ENCODE peak calls at places on chromosomes 11 and 22, in seven cellular contexts. K is neuronal stem cell, E is H1, D is IMR-90, H is mesendoderm, Z is mesenchymal stem cell, M is trophoblast cell. R is an unnamed sample.

GRCh38 chr11:104772806-104773241 is 125.4 kb downstream of the CASP12 start:
- DNase-seq in Z (peak), D (peak), H (no peak), K (no peak), M (peak), E (no peak), R (no peak)

GRCh38 chr22:40671369-40671768 is 7.9 kb upstream of the MCHR1 start:
- DNase-seq in Z (no peak), H (no peak), M (no peak), E (no peak), D (no peak), K (no peak), R (no peak)

GRCh38 chr11:114135737-114136151 is 76.2 kb downstream of the ZBTB16 start:
- DNase-seq in M (peak), H (peak), K (no peak), Z (peak), D (no peak), E (peak), R (peak)

GRCh38 chr22:25736378-25737011 is 5.5 kb upstream of the MYO18B start:
- DNase-seq in H (no peak), E (no peak), K (no peak), M (no peak), Z (no peak), D (no peak), R (no peak)

GRCh38 chr11:66172146-66172545 is 96.3 kb upstream of the RAB1B start:
- DNase-seq in E (no peak), H (no peak), M (peak), D (peak), K (no peak), Z (peak), R (no peak)

GRCh38 chr11:119844808-119845207 is 115.8 kb upstream of the NECTIN1 start:
- DNase-seq in D (no peak), M (no peak), Z (no peak), H (peak), E (no peak), K (no peak), R (no peak)

GRCh38 chr11:123174196-123175183 is 20.6 kb downstream of the CLMP start:
- DNase-seq in H (peak), M (peak), Z (peak), E (no peak), K (peak), D (peak), R (no peak)

GRCh38 chr11:69553416-69554357 is 72.2 kb downstream of the LINC01488 start:
- DNase-seq in Z (no peak), H (no peak), D (no peak), K (no peak), E (no peak), M (no peak), R (no peak)

GRCh38 chr11:3227568-3228444 is 4.4 kb downstream of the MRGPRE start:
- DNase-seq in K (no peak), D (no peak), Z (no peak), M (no peak), E (no peak), H (no peak), R (peak)

GRCh38 chr11:44785856-44786606 is 59.3 kb downstream of the TSPAN18 start:
- DNase-seq in K (no peak), D (no peak), H (peak), E (no peak), M (no peak), Z (no peak), R (peak)

GRCh38 chr11:6219359-6219758 is 14.0 kb downstream of the C11orf42 start:
- DNase-seq in D (peak), M (no peak), K (no peak), Z (peak), E (no peak), H (peak), R (no peak)

GRCh38 chr22:46917702-46918101 is 155.3 kb downstream of the TBC1D22A start:
- DNase-seq in Z (no peak), D (no peak), K (no peak), H (no peak), E (no peak), M (no peak), R (no peak)

GRCh38 chr11:31828217-31828616 is 17.1 kb upstream of the PAX6 start:
- DNase-seq in K (no peak), H (no peak), Z (no peak), M (no peak), D (no peak), E (no peak), R (no peak)

GRCh38 chr22:40922484-40923303 is 28.5 kb upstream of the RBX1 start:
- DNase-seq in M (no peak), D (peak), H (peak), K (peak), E (no peak), Z (peak), R (no peak)

GRCh38 chr11:61266602-61267001 is 25.6 kb downstream of the PGA5 start:
- DNase-seq in M (no peak), E (no peak), Z (no peak), D (no peak), K (no peak), H (no peak), R (no peak)

GRCh38 chr11:70625921-70626518 is 227.7 kb downstream of the CTTN start:
- DNase-seq in D (no peak), H (peak), Z (no peak), M (no peak), E (no peak), K (no peak), R (no peak)

GRCh38 chr11:67271548-67272284 is 5.4 kb downstream of the GRK2 start:
- DNase-seq in H (no peak), K (no peak), Z (no peak), M (peak), D (no peak), E (no peak), R (no peak)
- H3K4me2 ChIP-seq in H (no peak), K (no peak), Z (no peak), M (no peak), D (no peak), E (peak), R (no peak)

DNA sequence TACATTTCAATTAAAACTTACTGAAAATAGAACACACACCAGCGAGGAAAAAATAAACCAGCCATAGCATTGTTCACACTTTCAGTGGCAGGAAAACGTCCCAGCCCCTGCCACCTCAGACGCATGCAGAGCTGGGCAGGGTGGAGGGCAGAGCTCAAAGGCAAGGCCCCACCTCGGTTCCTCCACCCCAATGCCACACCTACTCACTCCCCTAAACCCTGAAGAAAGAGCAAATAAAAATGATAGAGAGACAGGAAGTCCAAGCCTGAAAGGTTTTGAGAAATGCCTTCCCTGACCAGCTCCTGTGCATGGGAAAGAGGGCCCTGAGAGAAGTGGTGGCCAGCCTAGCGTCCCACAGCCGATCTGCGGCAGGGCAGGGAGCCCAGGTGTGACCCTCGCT is 14.9 kb downstream of the B3GNT6 start:
- DNase-seq in K (no peak), D (no peak), E (no peak), H (no peak), Z (no peak), M (no peak), R (no peak)
- H3K18ac ChIP-seq in K (no peak), D (no peak), E (no peak), H (no peak), Z (no peak), M (no peak), R (no peak)

DNA sequence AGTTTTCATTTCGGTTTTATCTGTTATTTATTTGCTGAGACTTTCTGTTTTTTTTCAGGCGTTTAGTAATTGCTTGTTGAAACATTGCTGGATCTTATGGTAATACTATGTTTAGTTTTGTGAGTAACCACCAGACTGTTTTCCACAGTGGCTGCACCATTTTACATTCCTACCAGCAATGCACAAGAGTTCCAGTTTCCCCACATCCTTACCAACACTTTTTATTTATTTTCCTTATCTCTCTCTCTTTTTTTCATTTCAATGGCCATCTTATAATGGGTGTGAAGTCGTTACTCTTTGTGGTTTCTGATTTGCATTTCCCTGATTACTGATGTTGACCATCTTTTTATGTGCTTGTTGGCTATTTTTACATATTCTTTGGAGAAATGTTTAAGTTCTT is 23.7 kb downstream of the USP47 start:
- DNase-seq in Z (peak), E (no peak), H (no peak), M (no peak), K (no peak), D (no peak), R (no peak)
- H3K4me2 ChIP-seq in Z (no peak), E (peak), H (no peak), M (no peak), K (no peak), D (no peak), R (no peak)

GRCh38 chr11:62908468-62909072 is 12.6 kb downstream of the CHRM1 start:
- DNase-seq in M (no peak), K (no peak), Z (no peak), D (no peak), E (no peak), H (no peak), R (no peak)

GRCh38 chr11:62910141-62910882 is 10.9 kb downstream of the CHRM1 start:
- DNase-seq in D (no peak), M (no peak), Z (no peak), E (no peak), K (no peak), H (no peak), R (no peak)

GRCh38 chr11:62911137-62912130 is 9.7 kb downstream of the CHRM1 start:
- DNase-seq in H (no peak), K (no peak), E (no peak), M (no peak), Z (no peak), D (no peak), R (no peak)

GRCh38 chr11:62912268-62912667 is 8.9 kb downstream of the CHRM1 start:
- DNase-seq in H (no peak), D (no peak), Z (no peak), E (no peak), M (no peak), K (no peak), R (no peak)

DNA sequence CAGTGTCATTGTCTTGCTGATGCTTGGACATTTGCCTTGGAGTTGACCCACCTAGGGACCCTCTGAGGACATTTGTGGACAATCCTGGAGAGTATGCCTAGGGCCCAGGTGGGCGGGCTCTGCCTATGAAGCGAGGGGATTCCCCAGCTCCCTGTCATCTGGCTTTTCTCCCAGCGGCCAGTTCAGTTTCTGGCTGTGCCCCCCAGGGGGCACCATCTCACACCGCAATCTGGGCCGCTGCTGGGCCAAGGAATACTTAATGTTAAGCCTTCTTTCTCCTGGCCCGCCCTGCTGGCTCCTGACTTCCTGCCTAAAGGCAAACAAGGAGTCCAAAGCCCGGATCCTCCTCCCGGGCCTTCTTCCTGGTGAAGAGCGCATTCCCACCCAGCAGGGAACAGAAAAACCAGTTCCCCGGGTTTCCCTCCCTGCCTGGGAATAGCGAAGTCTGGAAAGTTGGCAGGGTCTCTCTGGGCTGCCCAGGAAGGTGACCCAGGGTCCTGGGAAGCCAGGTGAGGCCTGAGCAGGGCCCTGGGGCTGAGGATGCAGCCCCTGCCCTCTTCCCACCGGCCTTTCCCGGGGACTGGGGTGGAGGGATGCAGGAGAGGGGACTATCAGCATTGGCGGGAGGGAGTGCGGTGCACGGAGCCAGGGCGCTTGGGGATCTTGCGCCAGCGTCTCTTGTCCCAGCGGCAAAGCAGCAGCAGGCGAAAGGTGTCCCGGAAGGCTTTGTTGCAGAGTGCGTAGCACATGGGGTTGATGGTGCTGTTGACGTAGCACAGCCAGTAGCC is 11.9 kb downstream of the CHRM1 start:
- DNase-seq in E (peak), Z (peak), K (peak), D (peak), H (peak), M (peak), R (peak)
- H3K18ac ChIP-seq in E (peak), Z (peak), K (peak), D (no peak), H (peak), M (peak), R (peak)

GRCh38 chr11:76588455-76589325 is 81.9 kb downstream of the LRRC32 start:
- DNase-seq in K (no peak), H (no peak), M (no peak), Z (peak), D (peak), E (no peak), R (no peak)
- H3K4me2 ChIP-seq in K (no peak), H (no peak), M (no peak), Z (no peak), D (no peak), E (no peak), R (no peak)

GRCh38 chr22:48742191-48742555 is 1085.5 kb downstream of the BRD1 start:
- DNase-seq in H (no peak), M (no peak), E (no peak), D (no peak), K (no peak), Z (no peak), R (no peak)

GRCh38 chr22:48742556-48743343 is 1084.9 kb downstream of the BRD1 start:
- DNase-seq in M (no peak), Z (no peak), K (no peak), D (no peak), H (no peak), E (no peak), R (no peak)

GRCh38 chr22:48740731-48741405 is 1086.8 kb downstream of the BRD1 start:
- DNase-seq in D (no peak), Z (no peak), E (no peak), H (no peak), K (no peak), M (no peak), R (no peak)

GRCh38 chr22:48740086-48740730 is 1087.5 kb downstream of the BRD1 start:
- DNase-seq in Z (no peak), D (no peak), K (no peak), E (no peak), H (no peak), M (no peak), R (peak)

GRCh38 chr22:48741540-48741939 is 1086.1 kb downstream of the BRD1 start:
- DNase-seq in K (no peak), Z (no peak), H (no peak), D (no peak), M (no peak), E (no peak), R (no peak)
- H3K18ac ChIP-seq in K (no peak), Z (no peak), H (no peak), D (no peak), M (no peak), E (no peak), R (no peak)

GRCh38 chr11:331332-332060 is 10.8 kb upstream of the IFITM3 start:
- DNase-seq in Z (no peak), H (no peak), D (no peak), E (no peak), K (no peak), M (no peak), R (peak)
- H3K4me2 ChIP-seq in Z (no peak), H (no peak), D (no peak), E (no peak), K (no peak), M (no peak), R (no peak)

GRCh38 chr11:117345039-117345438 is 17.4 kb downstream of the CEP164 start:
- DNase-seq in H (no peak), M (no peak), E (no peak), Z (no peak), D (peak), K (no peak), R (no peak)
- H3K18ac ChIP-seq in H (no peak), M (no peak), E (no peak), Z (no peak), D (no peak), K (no peak), R (no peak)

DNA sequence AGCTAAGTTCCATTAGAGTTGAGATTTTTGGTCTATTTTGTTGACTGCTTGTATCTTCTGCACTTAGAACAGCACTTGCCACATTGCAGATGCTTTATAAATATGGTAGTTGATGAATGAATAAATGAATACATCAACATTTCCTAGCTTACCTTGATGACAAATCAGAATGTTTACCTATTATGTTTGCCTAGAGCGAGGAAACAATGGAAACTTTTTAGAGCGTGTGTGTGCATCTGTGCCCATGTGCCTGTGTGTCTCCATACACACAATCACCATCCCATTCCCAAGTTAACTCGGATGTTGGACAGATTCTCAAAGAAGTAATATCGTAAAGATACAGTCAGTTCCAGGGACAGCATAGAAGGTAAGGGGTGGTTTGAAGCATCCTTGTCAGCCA is 139.1 kb downstream of the DBX1 start:
- DNase-seq in M (no peak), K (no peak), D (no peak), Z (no peak), H (no peak), E (no peak), R (no peak)
- H3K4me2 ChIP-seq in M (no peak), K (no peak), D (no peak), Z (no peak), H (no peak), E (peak), R (no peak)

R was measured in H9.